ENCODE peak calls at places on chromosomes 1 and 21, in nine cellular contexts. E is AG10803, I is GM20000, M is Calu3, O is AG04450, J is heart right ventricle, C is pancreas, L is cardiac muscle cell, T is endodermal cell. D is an unnamed sample.

GRCh38 chr1:8116892-8117262 is 90.8 kb upstream of the ERRFI1 start:
- DNase-seq in E (peak), I (no peak), M (no peak), O (peak), J (peak), C (no peak), L (peak), T (no peak), D (no peak)

GRCh38 chr1:228765543-228765942 is 30.3 kb downstream of the RHOU start:
- DNase-seq in E (no peak), I (no peak), M (no peak), O (no peak), J (no peak), C (peak), L (no peak), T (no peak), D (no peak)

GRCh38 chr1:44714944-44715571 is 15.9 kb downstream of the RNU5D-1 start:
- DNase-seq in E (peak), I (peak), M (peak), O (no peak), J (no peak), C (peak), L (peak), T (peak), D (peak)

GRCh38 chr1:236438614-236439013 is 44.5 kb downstream of the EDARADD start:
- DNase-seq in E (no peak), I (no peak), M (no peak), O (no peak), J (no peak), C (no peak), L (no peak), T (no peak), D (no peak)

GRCh38 chr1:203464226-203464625 is 11.4 kb upstream of the PRELP start:
- DNase-seq in E (peak), I (no peak), M (no peak), O (no peak), J (no peak), C (no peak), L (peak), T (no peak), D (peak)

GRCh38 chr1:229133151-229133550 is 137.8 kb upstream of the RAB4A start:
- DNase-seq in E (no peak), I (no peak), M (peak), O (no peak), J (no peak), C (no peak), L (no peak), T (no peak), D (no peak)

GRCh38 chr1:19762175-19762779 is 37.4 kb downstream of the TMCO4 start:
- DNase-seq in E (no peak), I (peak), M (peak), O (no peak), J (no peak), C (no peak), L (peak), T (peak), D (peak)

GRCh38 chr1:23727362-23727811 is 15.9 kb upstream of the ELOA start:
- DNase-seq in E (peak), I (peak), M (peak), O (peak), J (peak), C (peak), L (peak), T (no peak), D (no peak)

GRCh38 chr1:171800342-171800741 is 18.9 kb downstream of the METTL13 start:
- DNase-seq in E (no peak), I (no peak), M (no peak), O (no peak), J (no peak), C (no peak), L (no peak), T (no peak), D (no peak)

GRCh38 chr1:240860023-240860422 is 248.1 kb upstream of the GREM2 start:
- DNase-seq in E (no peak), I (no peak), M (no peak), O (no peak), J (no peak), C (no peak), L (no peak), T (no peak), D (no peak)

GRCh38 chr1:240854367-240854766 is 242.4 kb upstream of the GREM2 start:
- DNase-seq in E (peak), I (no peak), M (no peak), O (no peak), J (no peak), C (no peak), L (peak), T (no peak), D (peak)
- TF ChIP-seq CTCF in E (peak), I (no peak), M (no peak), O (no peak), J (no peak), C (no peak), L (no peak), T (no peak), D (no peak)

DNA sequence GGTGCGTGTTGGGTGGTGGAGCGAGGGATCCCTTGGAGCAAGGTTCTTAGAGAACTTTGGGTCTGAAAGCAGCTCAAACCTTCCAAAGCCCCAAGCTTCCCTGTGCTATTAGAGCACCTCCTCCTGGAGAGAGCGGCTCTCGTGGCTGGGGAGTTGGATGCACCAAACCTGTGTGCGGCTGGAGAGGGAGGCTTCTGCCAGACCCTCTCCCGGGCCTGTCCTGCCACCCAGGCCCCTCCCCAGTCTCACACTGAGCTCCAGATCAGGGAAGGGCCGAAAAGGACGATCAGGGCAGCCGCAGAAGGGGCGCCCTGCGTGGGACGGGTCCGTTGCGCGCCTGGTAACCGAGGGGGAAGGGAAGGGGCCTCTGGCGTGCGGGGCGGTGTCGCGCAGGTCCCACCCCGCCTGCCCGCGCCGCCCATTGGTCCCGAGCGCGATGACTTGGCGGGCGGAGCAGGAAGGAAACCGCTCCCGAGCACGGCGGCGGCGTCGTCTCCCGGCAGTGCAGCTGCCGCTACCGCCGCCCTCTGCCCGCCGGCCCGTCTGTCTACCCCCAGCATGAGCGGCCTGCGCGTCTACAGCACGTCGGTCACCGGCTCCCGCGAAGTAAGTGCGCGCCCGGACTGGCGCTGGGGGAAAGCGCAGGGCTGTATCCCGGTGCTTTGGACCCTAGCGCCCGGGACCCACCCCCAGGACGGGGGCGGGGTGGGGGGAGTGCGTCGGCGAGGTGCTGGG is at the start of gene SH3BGRL3:
- DNase-seq in E (peak), I (peak), M (peak), O (peak), J (peak), C (peak), L (peak), T (peak), D (peak)
- TF ChIP-seq CTCF in E (peak), I (peak), M (no peak), O (peak), J (no peak), C (no peak), L (peak), T (peak), D (peak)

GRCh38 chr1:178051071-178051470 is 42.8 kb upstream of the RASAL2 start:
- DNase-seq in E (no peak), I (no peak), M (no peak), O (no peak), J (no peak), C (no peak), L (peak), T (no peak), D (no peak)
- TF ChIP-seq CTCF in E (no peak), I (no peak), M (no peak), O (no peak), J (no peak), C (no peak), L (no peak), T (no peak), D (no peak)

GRCh38 chr1:32485554-32486255 is 20.8 kb downstream of the ZBTB8B start:
- DNase-seq in E (no peak), I (no peak), M (no peak), O (no peak), J (no peak), C (no peak), L (peak), T (no peak), D (no peak)

GRCh38 chr1:32486463-32487113 is 21.7 kb downstream of the ZBTB8B start:
- DNase-seq in E (no peak), I (no peak), M (no peak), O (no peak), J (no peak), C (no peak), L (no peak), T (no peak), D (no peak)

GRCh38 chr1:32489774-32490454 is 25.0 kb downstream of the ZBTB8B start:
- DNase-seq in E (no peak), I (no peak), M (no peak), O (no peak), J (no peak), C (no peak), L (no peak), T (no peak), D (no peak)

GRCh38 chr1:32487182-32487581 is 22.3 kb downstream of the ZBTB8B start:
- DNase-seq in E (no peak), I (no peak), M (no peak), O (no peak), J (no peak), C (no peak), L (no peak), T (no peak), D (no peak)
- TF ChIP-seq CTCF in E (no peak), I (no peak), M (no peak), O (no peak), J (no peak), C (no peak), L (no peak), T (no peak), D (no peak)

DNA sequence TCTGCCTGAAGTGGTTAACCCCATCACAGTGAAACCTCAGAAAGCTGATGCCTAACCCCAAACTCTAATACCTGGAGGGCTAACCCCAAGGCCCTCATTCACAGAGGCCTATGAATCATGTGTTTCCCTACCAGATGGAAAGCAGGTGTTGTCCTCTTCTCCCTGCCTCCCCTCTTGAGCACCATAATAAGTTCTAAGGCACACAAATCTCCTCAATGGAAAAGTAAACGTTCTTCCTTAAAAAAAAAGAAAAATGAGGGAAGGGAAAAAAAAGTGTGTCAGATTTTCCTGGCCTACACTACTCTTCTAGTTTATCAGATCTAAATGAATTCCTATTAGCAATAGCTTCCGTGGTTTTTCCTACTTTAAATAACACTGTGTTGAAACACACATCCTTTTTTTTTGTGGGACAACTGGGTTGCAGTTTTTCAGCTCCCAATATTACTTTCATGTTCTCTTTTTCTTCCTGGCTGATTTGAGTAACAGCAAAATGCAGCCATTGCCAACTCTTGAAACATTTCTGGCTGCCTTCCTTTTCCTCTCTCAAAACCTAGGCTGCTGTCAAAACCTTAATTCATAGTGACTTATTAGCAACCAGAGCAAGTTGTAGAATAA is 43.2 kb downstream of the SLC44A3 start:
- DNase-seq in E (peak), I (no peak), M (no peak), O (no peak), J (no peak), C (no peak), L (peak), T (no peak), D (peak)
- TF ChIP-seq CTCF in E (no peak), I (no peak), M (no peak), O (no peak), J (no peak), C (no peak), L (no peak), T (no peak), D (no peak)

GRCh38 chr21:32412998-32413504 is 545 bp downstream of the EVA1C start:
- DNase-seq in E (no peak), I (no peak), M (peak), O (no peak), J (peak), C (peak), L (peak), T (no peak), D (no peak)

GRCh38 chr21:32415999-32416398 is 3.5 kb downstream of the EVA1C start:
- DNase-seq in E (no peak), I (no peak), M (no peak), O (no peak), J (no peak), C (no peak), L (peak), T (no peak), D (no peak)

GRCh38 chr21:32415451-32415850 is 2.9 kb downstream of the EVA1C start:
- DNase-seq in E (no peak), I (no peak), M (no peak), O (no peak), J (no peak), C (no peak), L (no peak), T (no peak), D (no peak)

GRCh38 chr21:32413697-32414578 is 1.4 kb downstream of the EVA1C start:
- DNase-seq in E (no peak), I (no peak), M (no peak), O (no peak), J (no peak), C (no peak), L (peak), T (no peak), D (no peak)

GRCh38 chr21:32414579-32415358 is 2.3 kb downstream of the EVA1C start:
- DNase-seq in E (no peak), I (no peak), M (peak), O (no peak), J (no peak), C (no peak), L (peak), T (no peak), D (peak)
- TF ChIP-seq CTCF in E (peak), I (no peak), M (no peak), O (peak), J (no peak), C (no peak), L (peak), T (peak), D (peak)

GRCh38 chr21:32782698-32783097 is 11.1 kb upstream of the PAXBP1 start:
- DNase-seq in E (peak), I (no peak), M (no peak), O (no peak), J (no peak), C (no peak), L (no peak), T (no peak), D (no peak)
- TF ChIP-seq CTCF in E (peak), I (no peak), M (no peak), O (no peak), J (no peak), C (no peak), L (peak), T (no peak), D (peak)

DNA sequence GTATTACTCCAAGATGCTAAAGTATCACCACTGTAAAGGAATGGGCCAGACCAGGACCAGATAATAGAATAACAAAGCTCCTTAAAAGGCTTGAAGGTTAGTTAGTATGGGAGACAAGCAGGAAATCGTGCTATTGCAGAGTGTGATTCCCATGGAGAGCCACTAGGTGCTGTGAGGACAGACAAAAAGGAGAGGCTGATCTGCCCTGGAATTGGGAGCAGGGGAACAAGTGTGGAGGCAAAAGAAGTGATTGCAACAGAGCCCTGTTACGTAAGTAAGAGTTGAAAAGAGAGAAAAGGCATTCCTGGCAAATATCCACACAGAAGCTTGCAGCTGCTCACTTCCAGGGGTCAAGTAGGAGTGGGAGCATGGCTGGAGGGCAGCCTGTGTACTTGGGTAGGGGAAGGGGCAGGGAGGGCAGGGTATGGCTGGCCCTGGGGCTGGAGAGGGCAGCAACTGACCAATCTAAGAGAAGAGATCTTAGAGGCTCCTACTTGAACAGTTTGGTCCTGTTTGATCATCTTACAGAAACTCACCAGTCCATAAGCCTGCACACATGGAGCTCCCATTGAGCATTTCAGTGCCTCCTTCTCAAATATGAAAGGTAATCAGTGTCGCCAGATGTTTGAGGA is 207.7 kb upstream of the GJB5 start:
- DNase-seq in E (peak), I (no peak), M (peak), O (no peak), J (no peak), C (no peak), L (no peak), T (peak), D (no peak)
- TF ChIP-seq CTCF in E (peak), I (no peak), M (no peak), O (peak), J (no peak), C (no peak), L (no peak), T (peak), D (no peak)

GRCh38 chr21:33301632-33302002 is 23.2 kb upstream of the IFNAR1 start:
- DNase-seq in E (no peak), I (no peak), M (no peak), O (no peak), J (no peak), C (no peak), L (no peak), T (no peak), D (no peak)

GRCh38 chr21:33302055-33302454 is 22.7 kb upstream of the IFNAR1 start:
- DNase-seq in E (no peak), I (no peak), M (no peak), O (no peak), J (no peak), C (no peak), L (no peak), T (no peak), D (peak)

GRCh38 chr21:33305344-33305671 is 19.5 kb upstream of the IFNAR1 start:
- DNase-seq in E (no peak), I (no peak), M (no peak), O (no peak), J (no peak), C (no peak), L (no peak), T (no peak), D (no peak)

GRCh38 chr21:33300701-33301631 is 23.8 kb upstream of the IFNAR1 start:
- DNase-seq in E (no peak), I (no peak), M (no peak), O (no peak), J (no peak), C (no peak), L (peak), T (no peak), D (no peak)

GRCh38 chr21:33302796-33303195 is 22.0 kb upstream of the IFNAR1 start:
- DNase-seq in E (no peak), I (no peak), M (no peak), O (no peak), J (no peak), C (no peak), L (no peak), T (peak), D (no peak)
- TF ChIP-seq CTCF in E (no peak), I (no peak), M (no peak), O (no peak), J (no peak), C (no peak), L (no peak), T (peak), D (no peak)

D was measured in RWPE1.